ENCODE peak calls at places on chromosome 13, in eight cellular contexts. Y is cardiac muscle cell, V is pancreas, Z is stomach, E is fibroblast of pulmonary artery, X is ascending aorta, C is fibroblast of mammary gland, P is GM13977. G is an unnamed sample.

GRCh38 chr13:79796116-79796515 is 315.2 kb downstream of the NDFIP2 start:
- DNase-seq in V (no peak), P (no peak), Y (no peak), X (no peak), E (no peak), C (no peak), Z (no peak), G (no peak)

GRCh38 chr13:66534561-66534960 is 695.6 kb downstream of the PCDH9 start:
- DNase-seq in Z (no peak), Y (no peak), X (no peak), V (no peak), P (no peak), C (peak; percentile 4), E (peak; percentile 22), G (no peak)

GRCh38 chr13:73741111-73741510 is 393.1 kb downstream of the KLF12 start:
- DNase-seq in V (no peak), Y (no peak), Z (no peak), P (no peak), C (peak; percentile 35), E (peak; percentile 11), X (no peak), G (no peak)

GRCh38 chr13:26473571-26474230 is 83.8 kb upstream of the WASF3 start:
- DNase-seq in E (no peak), Y (no peak), P (no peak), C (no peak), V (no peak), X (no peak), Z (no peak), G (no peak)

GRCh38 chr13:87129602-87130300 is 541.4 kb upstream of the SLITRK5 start:
- DNase-seq in Z (no peak), X (no peak), C (peak; percentile 27), E (peak; percentile 4), P (no peak), Y (no peak), V (no peak), G (no peak)

GRCh38 chr13:113337976-113338375 is 26.0 kb downstream of the GRTP1 start:
- DNase-seq in X (no peak), V (no peak), P (no peak), E (no peak), C (no peak), Z (no peak), Y (no peak), G (no peak)

GRCh38 chr13:42859760-42860159 is 78.4 kb downstream of the FAM216B start:
- DNase-seq in Y (no peak), Z (no peak), X (no peak), V (no peak), P (no peak), C (no peak), E (no peak), G (no peak)

GRCh38 chr13:110311721-110312668 is 4.9 kb downstream of the COL4A2 start:
- DNase-seq in X (peak; percentile 59), P (no peak), E (no peak), C (no peak), V (no peak), Z (no peak), Y (no peak), G (no peak)

GRCh38 chr13:110129539-110130186 is 177.3 kb downstream of the COL4A1 start:
- DNase-seq in P (no peak), Z (no peak), Y (no peak), E (no peak), V (no peak), C (no peak), X (no peak), G (no peak)

GRCh38 chr13:45773236-45773635 is 71.1 kb downstream of the CBY2 start:
- DNase-seq in X (no peak), E (no peak), V (no peak), C (peak; percentile 16), Z (no peak), Y (no peak), P (no peak), G (no peak)

GRCh38 chr13:64428196-64428595 is 2801.9 kb downstream of the PCDH9 start:
- DNase-seq in E (peak; percentile 3), Z (no peak), Y (no peak), X (no peak), C (peak; percentile 10), V (no peak), P (no peak), G (no peak)

GRCh38 chr13:98570929-98571372 is 6.0 kb downstream of the STK24 start:
- DNase-seq in V (no peak), Y (no peak), Z (peak; percentile 43), C (peak; percentile 72), E (no peak), X (no peak), P (peak; percentile 85), G (peak; percentile 81)

GRCh38 chr13:107099661-107100060 is 531.7 kb upstream of the ARGLU1 start:
- DNase-seq in Z (no peak), C (peak; percentile 60), Y (no peak), E (peak; percentile 6), P (no peak), X (no peak), V (no peak), G (no peak)

GRCh38 chr13:31485651-31486051 is 253.7 kb upstream of the RXFP2 start:
- DNase-seq in Z (no peak), E (peak; percentile 69), P (no peak), X (no peak), Y (peak; percentile 29), C (peak; percentile 57), V (no peak), G (no peak)

GRCh38 chr13:95391785-95392184 is 90.5 kb upstream of the ABCC4 start:
- DNase-seq in Y (no peak), E (no peak), Z (no peak), V (no peak), X (no peak), P (no peak), C (no peak), G (no peak)

GRCh38 chr13:111572956-111573355 is 252.5 kb downstream of the TEX29 start:
- DNase-seq in V (peak; percentile 74), Z (peak; percentile 90), Y (no peak), P (no peak), C (no peak), E (no peak), X (no peak), G (no peak)

GRCh38 chr13:21010621-21011020 is 50.8 kb downstream of the LATS2 start:
- DNase-seq in E (no peak), V (no peak), X (no peak), Z (no peak), Y (no peak), C (peak; percentile 50), P (no peak), G (no peak)

GRCh38 chr13:35157143-35157755 is 215.2 kb downstream of the NBEA start:
- DNase-seq in Y (peak; percentile 49), Z (no peak), E (peak; percentile 81), V (peak; percentile 33), X (no peak), P (peak; percentile 38), C (peak; percentile 65), G (peak; percentile 34)

GRCh38 chr13:52669677-52670076 is 17.0 kb downstream of the SUGT1 start:
- DNase-seq in Y (no peak), P (no peak), E (no peak), C (no peak), X (no peak), Z (no peak), V (no peak), G (no peak)
- TF ChIP-seq CTCF in Y (no peak), P (no peak), E (no peak), C (no peak), X (no peak), Z (no peak), V (no peak), G (no peak)

DNA sequence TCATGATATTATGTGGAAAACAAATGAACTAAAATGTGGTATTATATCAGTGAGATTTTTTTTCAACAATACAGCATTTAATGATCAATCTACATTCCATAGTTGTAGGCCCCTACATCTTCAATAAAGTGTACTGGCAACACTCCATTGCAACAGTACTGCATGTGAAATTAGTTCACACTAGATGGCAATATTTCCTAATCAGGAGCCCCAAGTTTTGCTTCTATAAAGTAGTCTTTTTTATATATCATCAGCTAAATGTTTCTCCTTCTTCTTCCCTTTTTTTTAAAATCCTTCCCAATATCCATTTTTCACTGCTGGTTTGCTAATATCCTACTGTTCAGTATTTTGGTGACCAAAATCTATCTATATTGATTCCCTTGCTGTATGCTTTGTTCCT is 528.3 kb upstream of the ATXN8OS start:
- DNase-seq in X (no peak), P (no peak), Y (peak; percentile 37), E (no peak), V (no peak), C (no peak), Z (no peak), G (peak; percentile 10)
- TF ChIP-seq CTCF in X (no peak), P (peak; percentile 39), Y (no peak), E (no peak), V (no peak), C (no peak), Z (no peak), G (no peak)

GRCh38 chr13:100594731-100595130 is 6.1 kb upstream of the GGACT start:
- DNase-seq in P (no peak), X (no peak), E (no peak), C (no peak), V (peak; percentile 53), Z (peak; percentile 56), Y (peak; percentile 42), G (no peak)
- TF ChIP-seq CTCF in P (peak; percentile 25), X (no peak), E (peak; percentile 45), C (no peak), V (peak; percentile 35), Z (peak; percentile 34), Y (peak; percentile 39), G (peak; percentile 2)

DNA sequence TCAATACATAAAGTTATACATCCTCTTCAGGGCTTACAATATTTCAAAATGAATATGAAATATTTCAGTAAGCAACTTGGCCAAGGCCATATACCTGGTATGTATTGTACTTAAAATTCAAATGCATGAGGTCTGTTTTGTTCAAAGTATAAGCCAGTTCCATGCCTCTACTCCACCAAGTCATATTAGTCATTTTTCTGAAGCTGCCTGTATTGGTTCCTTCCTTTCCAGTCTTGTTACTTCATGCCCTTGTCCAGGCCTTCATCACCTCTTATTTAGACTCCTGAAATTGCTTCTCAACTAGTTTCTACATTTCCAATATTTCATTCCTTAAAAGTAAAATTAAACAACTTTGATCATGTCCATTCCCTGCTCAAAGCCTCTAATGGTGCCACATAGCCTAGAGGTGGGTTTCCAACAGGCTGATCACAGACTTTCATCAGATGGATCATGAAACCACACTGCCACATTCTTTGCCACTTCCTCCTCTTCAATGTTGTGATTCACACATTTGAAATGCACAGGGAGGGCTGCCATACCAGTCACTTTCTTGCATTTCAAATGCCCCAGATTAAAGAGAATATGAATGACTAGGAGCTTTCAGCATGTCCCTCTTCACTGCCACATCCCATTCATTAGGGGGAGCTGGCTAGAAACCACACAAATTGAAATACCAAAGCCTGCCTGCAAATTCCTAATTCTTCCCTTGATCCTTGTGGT is 424.1 kb upstream of the DACH1 start:
- DNase-seq in V (no peak), Z (no peak), C (peak; percentile 12), Y (no peak), P (no peak), X (no peak), E (peak; percentile 44), G (no peak)
- TF ChIP-seq CTCF in V (no peak), Z (no peak), C (no peak), Y (no peak), P (no peak), X (no peak), E (no peak), G (no peak)

DNA sequence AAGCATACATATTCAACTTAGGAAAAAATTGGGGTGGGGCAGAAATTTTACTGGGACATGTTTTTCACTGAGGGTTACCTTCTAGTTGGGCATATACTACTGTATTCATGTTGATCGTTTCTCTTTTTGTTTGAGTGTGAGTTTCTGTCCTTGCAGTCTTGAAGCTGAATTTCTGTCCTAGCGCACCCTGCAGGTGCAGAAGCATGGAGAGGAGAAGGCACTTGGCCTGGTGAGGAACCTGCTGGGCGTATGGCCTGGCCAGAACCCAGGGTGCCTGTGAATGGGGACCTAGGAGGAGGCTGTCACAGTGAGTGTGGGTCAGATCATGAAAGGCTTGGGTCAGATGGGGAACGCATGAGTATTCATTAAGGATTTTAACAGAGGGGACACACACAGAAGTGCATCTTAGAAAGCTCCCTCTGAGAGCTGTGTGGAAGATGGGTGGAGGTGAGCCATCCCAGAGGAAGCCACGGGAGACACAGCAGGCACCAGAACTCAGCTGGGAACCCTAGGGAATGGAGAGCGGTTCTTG is 36.8 kb downstream of the SERP2 start:
- DNase-seq in P (no peak), C (no peak), Z (peak; percentile 58), Y (no peak), E (no peak), V (no peak), X (peak; percentile 28), G (no peak)
- TF ChIP-seq CTCF in P (no peak), C (no peak), Z (peak; percentile 27), Y (no peak), E (no peak), V (no peak), X (no peak), G (no peak)